ENCODE peak calls at places on chromosome 7, in eight cellular contexts. V is sigmoid colon, Q is suprapubic skin, H is Panc1, E is endothelial cell of umbilical vein, N is H1, K is transverse colon, A is prostate gland. J is an unnamed sample.
A peak's percentile ranks its signal among the peaks of the same experiment; 100 is the strongest.

GRCh38 chr7:22127835-22128527 is 182.3 kb upstream of the CDCA7L start:
- DNase-seq in V (no peak), Q (no peak), H (no peak), E (peak; percentile 97), N (no peak), K (no peak), A (no peak), J (no peak)

GRCh38 chr7:101874028-101874427 is 56.6 kb downstream of the CUX1 start:
- DNase-seq in V (no peak), Q (no peak), H (no peak), E (no peak), N (no peak), K (no peak), A (no peak), J (no peak)

GRCh38 chr7:9201928-9202327 is 768.5 kb downstream of the NXPH1 start:
- DNase-seq in V (no peak), Q (no peak), H (no peak), E (no peak), N (no peak), K (no peak), A (no peak), J (no peak)

GRCh38 chr7:108406474-108406873 is 49.8 kb downstream of the NRCAM start:
- DNase-seq in V (no peak), Q (no peak), H (no peak), E (no peak), N (no peak), K (no peak), A (no peak), J (no peak)

GRCh38 chr7:84277628-84278224 is 83.1 kb upstream of the SEMA3A start:
- DNase-seq in V (no peak), Q (no peak), H (no peak), E (no peak), N (peak; percentile 90), K (no peak), A (no peak), J (no peak)

GRCh38 chr7:127976056-127976455 is 55.2 kb downstream of the LRRC4 start:
- DNase-seq in V (no peak), Q (no peak), H (no peak), E (no peak), N (no peak), K (no peak), A (no peak), J (no peak)

GRCh38 chr7:143416565-143417149 is 8.0 kb upstream of the EPHA1 start:
- DNase-seq in V (no peak), Q (no peak), H (no peak), E (peak; percentile 56), N (no peak), K (no peak), A (peak; percentile 29), J (no peak)

GRCh38 chr7:50914460-50914859 is 131.8 kb upstream of the GRB10 start:
- DNase-seq in V (no peak), Q (no peak), H (no peak), E (no peak), N (no peak), K (no peak), A (no peak), J (no peak)

GRCh38 chr7:141737118-141737835 is 881 bp upstream of the SSBP1 start:
- DNase-seq in V (no peak), Q (no peak), H (no peak), E (peak; percentile 26), N (no peak), K (peak; percentile 44), A (no peak), J (no peak)

GRCh38 chr7:35707422-35707821 is 12.5 kb upstream of the HERPUD2 start:
- DNase-seq in V (no peak), Q (no peak), H (no peak), E (no peak), N (no peak), K (no peak), A (no peak), J (no peak)

GRCh38 chr7:75920431-75921161 is 5.6 kb downstream of the POR start:
- DNase-seq in V (no peak), Q (no peak), H (no peak), E (no peak), N (no peak), K (peak; percentile 40), A (no peak), J (no peak)

GRCh38 chr7:96114190-96114589 is 207.7 kb downstream of the SLC25A13 start:
- DNase-seq in V (no peak), Q (no peak), H (no peak), E (no peak), N (no peak), K (no peak), A (no peak), J (no peak)

GRCh38 chr7:36115448-36116321 is 37.4 kb upstream of the EEPD1 start:
- DNase-seq in V (peak; percentile 80), Q (peak; percentile 90), H (peak; percentile 96), E (peak; percentile 65), N (no peak), K (peak; percentile 78), A (no peak), J (no peak)

GRCh38 chr7:158043461-158044155 is 544.0 kb downstream of the PTPRN2 start:
- DNase-seq in V (peak; percentile 57), Q (peak; percentile 22), H (no peak), E (no peak), N (no peak), K (no peak), A (no peak), J (no peak)

GRCh38 chr7:151566897-151567320 is 47.2 kb upstream of the RHEB start:
- DNase-seq in V (peak; percentile 70), Q (no peak), H (no peak), E (no peak), N (no peak), K (no peak), A (peak; percentile 69), J (no peak)

GRCh38 chr7:92461027-92462003 is 14.0 kb downstream of the GATAD1 start:
- DNase-seq in V (no peak), Q (no peak), H (peak; percentile 33), E (peak; percentile 57), N (no peak), K (peak; percentile 25), A (peak; percentile 16), J (no peak)

GRCh38 chr7:35802649-35803048 is 1.8 kb downstream of the SEPTIN7 start:
- DNase-seq in V (no peak), Q (no peak), H (no peak), E (peak; percentile 28), N (no peak), K (no peak), A (no peak), J (no peak)

GRCh38 chr7:37642028-37642540 is 41.5 kb upstream of the GPR141 start:
- DNase-seq in V (no peak), Q (no peak), H (no peak), E (no peak), N (no peak), K (no peak), A (no peak), J (no peak)

GRCh38 chr7:55534262-55534915 is 37.9 kb downstream of the VOPP1 start:
- DNase-seq in V (peak; percentile 78), Q (no peak), H (no peak), E (no peak), N (no peak), K (peak; percentile 78), A (no peak), J (no peak)

GRCh38 chr7:23545493-23545892 is 13.7 kb upstream of the TRA2A start:
- DNase-seq in V (no peak), Q (no peak), H (no peak), E (no peak), N (no peak), K (no peak), A (no peak), J (no peak)

GRCh38 chr7:95662987-95663386 is 66.7 kb upstream of the PDK4 start:
- DNase-seq in V (no peak), Q (no peak), H (no peak), E (no peak), N (no peak), K (no peak), A (no peak), J (no peak)

GRCh38 chr7:69957661-69958060 is 359.4 kb downstream of the AUTS2 start:
- DNase-seq in V (no peak), Q (no peak), H (no peak), E (no peak), N (no peak), K (no peak), A (no peak), J (no peak)
- H3K4me1 ChIP-seq in V (peaks cover 23% of the 10 kb centered on the region), Q (peaks cover 13% of the 10 kb centered on the region), H (no peaks in the 10 kb centered on the region), E (no peaks in the 10 kb centered on the region), N (peaks cover 2% of the 10 kb centered on the region), K (peaks cover 6% of the 10 kb centered on the region), A (peaks cover 3% of the 10 kb centered on the region), J (peaks cover 49% of the 10 kb centered on the region)

DNA sequence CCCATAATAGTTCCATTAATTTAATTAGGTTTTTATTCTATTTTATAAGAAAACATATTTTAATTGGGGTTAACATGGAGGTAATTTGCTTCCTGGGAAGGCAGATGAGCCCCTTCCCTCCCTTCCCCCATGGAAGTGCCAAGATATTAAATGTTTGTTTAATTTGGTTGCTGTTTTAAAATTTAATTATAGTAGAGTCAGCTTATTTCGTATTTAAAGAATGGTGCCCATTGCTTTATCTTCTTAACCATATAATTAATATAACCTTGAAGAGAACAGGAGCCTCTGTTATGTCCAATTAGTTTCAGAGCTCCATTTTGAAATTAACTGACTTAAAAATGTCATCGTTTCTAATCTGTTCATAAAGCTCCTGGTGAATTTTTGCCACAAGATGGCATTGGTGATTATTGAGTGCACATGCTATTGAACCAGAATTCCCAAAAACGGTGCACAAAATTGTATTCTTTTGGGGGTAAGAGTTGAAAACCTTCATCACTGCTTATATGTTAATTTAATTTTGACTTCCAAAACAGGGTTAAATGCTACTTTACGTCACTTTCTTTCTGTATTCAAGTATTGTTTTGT is 26.0 kb downstream of the KLHDC10 start:
- DNase-seq in V (no peak), Q (no peak), H (no peak), E (no peak), N (no peak), K (no peak), A (no peak), J (no peak)
- TF ChIP-seq CTCF in V (peak; percentile 13), Q (no peak), H (peak; percentile 32), E (no peak), N (no peak), K (no peak), A (peak; percentile 20), J (no peak)

GRCh38 chr7:2711895-2712675 is 24.1 kb downstream of the AMZ1 start:
- DNase-seq in V (no peak), Q (no peak), H (no peak), E (no peak), N (no peak), K (no peak), A (no peak), J (no peak)
- TF ChIP-seq POLR2AphosphoS5 in V (no peak), Q (no peak), H (no peak), E (no peak), N (no peak), K (no peak), A (no peak), J (no peak)

DNA sequence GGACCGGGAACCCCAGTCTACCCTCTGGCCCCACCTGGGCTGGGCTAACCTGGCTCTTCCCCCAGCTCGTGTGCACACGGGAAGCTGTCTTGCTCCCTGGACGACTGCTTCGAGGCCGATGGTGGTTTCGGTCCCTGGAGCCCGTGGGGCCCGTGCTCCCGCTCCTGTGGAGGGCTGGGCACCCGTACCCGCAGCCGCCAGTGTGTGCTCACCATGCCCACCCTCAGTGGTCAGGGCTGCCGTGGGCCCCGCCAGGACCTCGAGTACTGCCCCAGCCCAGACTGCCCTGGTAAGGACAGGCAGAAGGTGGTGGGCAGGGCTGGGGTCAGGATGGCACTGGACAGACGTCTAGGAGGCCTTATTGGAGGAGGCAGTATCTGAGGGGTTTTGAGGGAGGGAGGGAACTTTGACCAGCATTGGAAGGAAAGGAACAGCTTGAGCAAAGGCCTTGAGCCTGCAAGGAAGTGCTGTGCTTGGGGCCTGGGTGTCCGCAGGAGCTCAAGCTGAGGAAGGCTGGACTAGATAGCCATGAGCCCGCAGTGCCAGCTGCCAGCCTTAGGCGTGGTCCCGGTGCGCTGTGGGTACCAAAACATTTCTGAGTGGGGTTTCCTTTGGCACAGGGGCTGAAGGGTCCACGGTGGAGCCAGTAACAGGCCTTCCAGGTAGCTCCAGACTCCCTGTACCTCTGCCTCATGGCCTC is 20.2 kb upstream of the ZNF862 start:
- DNase-seq in V (no peak), Q (no peak), H (no peak), E (no peak), N (no peak), K (no peak), A (no peak), J (no peak)
- H3K4me1 ChIP-seq in V (no peaks in the 10 kb centered on the region), Q (peaks cover 2% of the 10 kb centered on the region), H (no peaks in the 10 kb centered on the region), E (no peaks in the 10 kb centered on the region), N (peaks cover 20% of the 10 kb centered on the region), K (no peaks in the 10 kb centered on the region), A (no peaks in the 10 kb centered on the region), J (no peaks in the 10 kb centered on the region)

J was measured in esophagus muscularis mucosa.